ENCODE peak calls at places on chromosomes 2 and 18, in four cellular contexts. One of them, this sample, is unnamed.

GRCh38 chr2:197705912-197706838 is 1.0 kb downstream of the MARS2 start:
- DNase-seq in OCI-M1: peak
- DNase-seq in activated CD8-positive, alpha-beta memory T cell treated with anti-CD3 and anti-CD28 coated beads for 24 hours: peak
- DNase-seq in activated CD4-positive, alpha-beta T cell treated with anti-CD3 and anti-CD28 coated beads for 4 hours: peak
- DNase-seq in this sample: peak

GRCh38 chr2:15429032-15429431 is 132.1 kb downstream of the NBAS start:
- DNase-seq in activated CD4-positive, alpha-beta T cell treated with anti-CD3 and anti-CD28 coated beads for 4 hours: no peak
- DNase-seq in activated CD8-positive, alpha-beta memory T cell treated with anti-CD3 and anti-CD28 coated beads for 24 hours: no peak
- DNase-seq in OCI-M1: no peak
- DNase-seq in this sample: no peak

GRCh38 chr2:121038831-121039230 is 246.2 kb downstream of the TFCP2L1 start:
- DNase-seq in OCI-M1: no peak
- DNase-seq in activated CD8-positive, alpha-beta memory T cell treated with anti-CD3 and anti-CD28 coated beads for 24 hours: no peak
- DNase-seq in activated CD4-positive, alpha-beta T cell treated with anti-CD3 and anti-CD28 coated beads for 4 hours: no peak
- DNase-seq in this sample: no peak

GRCh38 chr2:150627526-150627925 is 140.1 kb upstream of the RND3 start:
- DNase-seq in activated CD8-positive, alpha-beta memory T cell treated with anti-CD3 and anti-CD28 coated beads for 24 hours: no peak
- DNase-seq in OCI-M1: no peak
- DNase-seq in activated CD4-positive, alpha-beta T cell treated with anti-CD3 and anti-CD28 coated beads for 4 hours: no peak
- DNase-seq in this sample: no peak

GRCh38 chr18:3842844-3843243 is 392.9 kb downstream of the TGIF1 start:
- DNase-seq in activated CD8-positive, alpha-beta memory T cell treated with anti-CD3 and anti-CD28 coated beads for 24 hours: no peak
- DNase-seq in OCI-M1: no peak
- DNase-seq in activated CD4-positive, alpha-beta T cell treated with anti-CD3 and anti-CD28 coated beads for 4 hours: no peak
- DNase-seq in this sample: no peak

GRCh38 chr2:168920504-168921157 is 19.5 kb downstream of the G6PC2 start:
- DNase-seq in activated CD8-positive, alpha-beta memory T cell treated with anti-CD3 and anti-CD28 coated beads for 24 hours: no peak
- DNase-seq in OCI-M1: peak
- DNase-seq in activated CD4-positive, alpha-beta T cell treated with anti-CD3 and anti-CD28 coated beads for 4 hours: peak
- DNase-seq in this sample: no peak

GRCh38 chr2:216117566-216117965 is 8.4 kb downstream of the XRCC5 start:
- DNase-seq in activated CD4-positive, alpha-beta T cell treated with anti-CD3 and anti-CD28 coated beads for 4 hours: no peak
- DNase-seq in activated CD8-positive, alpha-beta memory T cell treated with anti-CD3 and anti-CD28 coated beads for 24 hours: no peak
- DNase-seq in OCI-M1: no peak
- DNase-seq in this sample: no peak

GRCh38 chr2:69634197-69634821 is 9.2 kb downstream of the AAK1 start:
- DNase-seq in activated CD4-positive, alpha-beta T cell treated with anti-CD3 and anti-CD28 coated beads for 4 hours: no peak
- DNase-seq in OCI-M1: peak
- DNase-seq in activated CD8-positive, alpha-beta memory T cell treated with anti-CD3 and anti-CD28 coated beads for 24 hours: no peak
- DNase-seq in this sample: no peak

This sample was measured in stimulated activated CD4-positive, alpha-beta T cell treated with anti-CD3 and anti-CD28 coated beads, Interleukin-4, amount 100 ng/mL, for 1 hour.